ENCODE peak calls at places on chromosomes 4 and X, in nine cellular contexts. P, N, F, Q, J, I, L, Y and S are unnamed samples.

GRCh38 chr4:7638463-7638862 is 203.7 kb upstream of the PSAPL1 start:
- DNase-seq in P (no peak), L (no peak), J (no peak), F (no peak), Q (no peak), N (no peak), I (no peak), Y (no peak), S (no peak)

GRCh38 chrX:107107459-107107858 is 11.2 kb downstream of the RBM41 start:
- DNase-seq in I (no peak), N (no peak), J (no peak), Y (no peak), P (no peak), L (no peak), Q (no peak), F (no peak), S (no peak)

GRCh38 chr4:121564840-121565375 is 131.9 kb downstream of the ANXA5 start:
- DNase-seq in N (no peak), I (no peak), L (no peak), Q (no peak), F (no peak), J (no peak), Y (no peak), P (no peak), S (no peak)

GRCh38 chr4:172895699-172896098 is 272.9 kb upstream of the GALNT7 start:
- DNase-seq in N (no peak), Q (no peak), J (no peak), P (no peak), F (no peak), L (no peak), I (no peak), Y (no peak), S (no peak)

GRCh38 chr4:22019676-22020075 is 71.1 kb upstream of the KCNIP4 start:
- DNase-seq in J (no peak), Q (no peak), I (no peak), L (no peak), P (no peak), Y (no peak), F (no peak), N (peak; percentile 10), S (no peak)

GRCh38 chrX:66007851-66008250 is 32.0 kb downstream of the VSIG4 start:
- DNase-seq in L (no peak), Q (no peak), I (no peak), J (no peak), P (no peak), N (no peak), Y (no peak), F (no peak), S (no peak)

GRCh38 chrX:38514014-38514854 is 47.1 kb upstream of the TSPAN7 start:
- DNase-seq in N (no peak), L (no peak), I (no peak), Y (no peak), Q (no peak), P (no peak), F (no peak), J (no peak), S (no peak)

GRCh38 chrX:30590368-30590767 is 12.8 kb upstream of the TASL start:
- DNase-seq in I (no peak), J (no peak), F (no peak), L (no peak), Q (no peak), N (no peak), P (no peak), Y (no peak), S (no peak)

GRCh38 chrX:151384807-151385206 is 12.2 kb upstream of the VMA21 start:
- DNase-seq in L (no peak), F (peak; percentile 16), Q (peak; percentile 4), P (no peak), N (no peak), I (no peak), Y (no peak), J (no peak), S (no peak)

GRCh38 chr4:24482871-24483270 is 101.5 kb downstream of the DHX15 start:
- DNase-seq in J (no peak), Y (no peak), Q (no peak), F (no peak), I (no peak), L (no peak), P (no peak), N (peak; percentile 29), S (no peak)

GRCh38 chrX:35561985-35562384 is 236.2 kb upstream of the MAGEB16 start:
- DNase-seq in P (no peak), L (no peak), I (no peak), Q (no peak), Y (no peak), J (no peak), N (no peak), F (no peak), S (no peak)

GRCh38 chr4:14225683-14226207 is 598.2 kb upstream of the BOD1L1 start:
- DNase-seq in Q (peak; percentile 46), L (no peak), J (no peak), F (no peak), Y (no peak), I (no peak), N (no peak), P (peak; percentile 72), S (no peak)